ENCODE peak calls at places on chromosome 15, in four cellular contexts. One of them, this sample, is unnamed.

GRCh38 chr15:74552761-74553441 is 11.9 kb downstream of the ARID3B start:
- DNase-seq in cardiac muscle cell: no peak
- DNase-seq in occipital lobe: no peak
- DNase-seq in NCI-H1436: no peak
- DNase-seq in this sample: no peak

GRCh38 chr15:57559875-57560274 is 31.8 kb upstream of the MYZAP start:
- DNase-seq in occipital lobe: peak; percentile 9
- DNase-seq in cardiac muscle cell: peak; percentile 46
- DNase-seq in NCI-H1436: peak; percentile 11
- DNase-seq in this sample: no peak

GRCh38 chr15:85795669-85796305 is 1.1 kb upstream of the KLHL25 start:
- DNase-seq in NCI-H1436: no peak
- DNase-seq in occipital lobe: no peak
- DNase-seq in cardiac muscle cell: no peak
- DNase-seq in this sample: no peak

GRCh38 chr15:79919749-79920511 is 23.1 kb upstream of the MTHFS start:
- DNase-seq in NCI-H1436: no peak
- DNase-seq in occipital lobe: no peak
- DNase-seq in cardiac muscle cell: no peak
- DNase-seq in this sample: no peak

GRCh38 chr15:31502541-31503229 is 176.1 kb downstream of the KLF13 start:
- DNase-seq in NCI-H1436: no peak
- DNase-seq in cardiac muscle cell: no peak
- DNase-seq in occipital lobe: no peak
- DNase-seq in this sample: no peak

GRCh38 chr15:88241060-88241459 is 15.5 kb downstream of the NTRK3 start:
- DNase-seq in NCI-H1436: no peak
- DNase-seq in occipital lobe: no peak
- DNase-seq in cardiac muscle cell: no peak
- DNase-seq in this sample: no peak

GRCh38 chr15:74541494-74542191 is 623 bp downstream of the ARID3B start:
- DNase-seq in NCI-H1436: peak; percentile 19
- DNase-seq in cardiac muscle cell: peak; percentile 22
- DNase-seq in occipital lobe: peak; percentile 58
- DNase-seq in this sample: peak; percentile 4

GRCh38 chr15:58159827-58160386 is 21.7 kb downstream of the AQP9 start:
- DNase-seq in NCI-H1436: no peak
- DNase-seq in occipital lobe: no peak
- DNase-seq in cardiac muscle cell: no peak
- DNase-seq in this sample: no peak

GRCh38 chr15:60374628-60375081 is 23.1 kb downstream of the ANXA2 start:
- DNase-seq in cardiac muscle cell: peak; percentile 85
- DNase-seq in occipital lobe: no peak
- DNase-seq in NCI-H1436: peak; percentile 83
- DNase-seq in this sample: no peak

GRCh38 chr15:73047882-73048281 is 4.4 kb upstream of the NEO1 start:
- DNase-seq in occipital lobe: no peak
- DNase-seq in NCI-H1436: no peak
- DNase-seq in cardiac muscle cell: no peak
- DNase-seq in this sample: no peak

GRCh38 chr15:51341366-51342248 is at the start of gene GLDN:
- DNase-seq in cardiac muscle cell: peak; percentile 28
- DNase-seq in occipital lobe: peak; percentile 84
- DNase-seq in NCI-H1436: peak; percentile 55
- DNase-seq in this sample: peak; percentile 85

GRCh38 chr15:76987896-76988860 is 6.7 kb upstream of the PSTPIP1 start:
- DNase-seq in NCI-H1436: no peak
- DNase-seq in occipital lobe: no peak
- DNase-seq in cardiac muscle cell: no peak
- DNase-seq in this sample: no peak

GRCh38 chr15:101353240-101353639 is 58.2 kb upstream of the SNRPA1 start:
- DNase-seq in cardiac muscle cell: peak; percentile 26
- DNase-seq in NCI-H1436: no peak
- DNase-seq in occipital lobe: no peak
- DNase-seq in this sample: no peak

GRCh38 chr15:75436861-75437260 is 14.6 kb downstream of the SIN3A start:
- DNase-seq in occipital lobe: no peak
- DNase-seq in NCI-H1436: no peak
- DNase-seq in cardiac muscle cell: no peak
- DNase-seq in this sample: no peak